ENCODE peak calls at places on chromosomes 2 and 18, in ten cellular contexts. B, G, T, P, I, D, E, Z, A and R are unnamed samples.

GRCh38 chr2:170963386-170963785 is 34.3 kb downstream of the GORASP2 start:
- DNase-seq in A (no peak), P (no peak), T (no peak), D (no peak), E (no peak), Z (no peak), B (no peak), G (no peak), I (no peak), R (no peak)

GRCh38 chr18:31992836-31993575 is 25.6 kb upstream of the RNF125 start:
- DNase-seq in I (no peak), P (no peak), E (no peak), A (no peak), B (no peak), Z (no peak), D (no peak), G (no peak), T (no peak), R (no peak)

GRCh38 chr2:21787931-21788330 is 664.2 kb downstream of the TDRD15 start:
- DNase-seq in B (no peak), D (no peak), I (no peak), Z (no peak), T (peak; percentile 79), P (no peak), E (no peak), A (no peak), G (no peak), R (no peak)

GRCh38 chr2:230914886-230915285 is 10.2 kb downstream of the GPR55 start:
- DNase-seq in A (peak; percentile 4), D (no peak), T (no peak), Z (no peak), I (no peak), E (no peak), B (no peak), P (no peak), G (no peak), R (no peak)

GRCh38 chr2:207830778-207831549 is 61.3 kb upstream of the FZD5 start:
- DNase-seq in A (no peak), P (no peak), G (no peak), B (no peak), T (no peak), I (no peak), Z (no peak), E (no peak), D (no peak), R (no peak)

GRCh38 chr18:2883137-2883671 is 36.4 kb downstream of the EMILIN2 start:
- DNase-seq in D (peak; percentile 40), Z (no peak), I (no peak), G (no peak), E (no peak), P (no peak), T (no peak), A (no peak), B (no peak), R (no peak)

GRCh38 chr2:44844651-44845270 is 96.7 kb upstream of the SIX3 start:
- DNase-seq in E (no peak), T (no peak), D (no peak), I (no peak), B (no peak), Z (no peak), P (no peak), A (no peak), G (no peak), R (no peak)

GRCh38 chr2:203662963-203663362 is 43.5 kb upstream of the CD28 start:
- DNase-seq in P (no peak), Z (no peak), T (no peak), I (no peak), G (no peak), B (no peak), E (no peak), A (no peak), D (no peak), R (no peak)

GRCh38 chr2:105802587-105802986 is 57.9 kb downstream of the NCK2 start:
- DNase-seq in G (no peak), E (no peak), T (no peak), D (no peak), I (no peak), B (no peak), A (no peak), P (no peak), Z (no peak), R (no peak)

GRCh38 chr2:11071207-11071606 is 84.1 kb upstream of the SLC66A3 start:
- DNase-seq in B (peak; percentile 21), I (no peak), T (peak; percentile 20), A (no peak), Z (no peak), E (no peak), D (no peak), P (no peak), G (no peak), R (no peak)

GRCh38 chr2:42216712-42217111 is 47.6 kb downstream of the EML4 start:
- DNase-seq in D (no peak), B (no peak), T (peak; percentile 82), P (no peak), I (no peak), A (no peak), E (no peak), Z (no peak), G (no peak), R (no peak)

GRCh38 chr18:55252053-55252675 is 292.9 kb upstream of the CCDC68 start:
- DNase-seq in I (no peak), D (no peak), T (no peak), B (peak; percentile 32), P (no peak), Z (no peak), G (no peak), A (no peak), E (no peak), R (no peak)

GRCh38 chr18:37403100-37403781 is 162.4 kb downstream of the CELF4 start:
- DNase-seq in G (no peak), I (no peak), Z (no peak), P (no peak), D (no peak), B (peak; percentile 33), A (no peak), E (no peak), T (peak; percentile 86), R (peak; percentile 20)

GRCh38 chr2:64730551-64731305 is 77.0 kb upstream of the SERTAD2 start:
- DNase-seq in T (peak; percentile 90), G (no peak), D (peak; percentile 71), B (peak; percentile 77), E (peak; percentile 75), Z (no peak), I (peak; percentile 88), P (peak; percentile 64), A (no peak), R (peak; percentile 90)

GRCh38 chr18:62523631-62524442 is 1.0 kb downstream of the ZCCHC2 start:
- DNase-seq in B (peak; percentile 72), I (peak; percentile 61), G (peak; percentile 10), Z (no peak), D (peak; percentile 50), E (peak; percentile 59), P (peak; percentile 22), T (peak; percentile 52), A (peak; percentile 81), R (peak; percentile 70)

GRCh38 chr2:206011018-206011614 is 74.9 kb downstream of the INO80D start:
- DNase-seq in B (no peak), T (no peak), P (no peak), A (no peak), Z (no peak), D (no peak), E (no peak), G (no peak), I (no peak), R (no peak)

GRCh38 chr2:65826567-65826966 is 394.2 kb upstream of the SPRED2 start:
- DNase-seq in I (no peak), E (no peak), D (no peak), T (no peak), P (no peak), G (no peak), A (no peak), B (no peak), Z (no peak), R (no peak)
- H3K4me1 ChIP-seq in I (no peaks in the 10 kb centered on the region), E (no peaks in the 10 kb centered on the region), D (no peaks in the 10 kb centered on the region), T (no peaks in the 10 kb centered on the region), P (no peaks in the 10 kb centered on the region), G (no peaks in the 10 kb centered on the region), A (no peaks in the 10 kb centered on the region), B (no peaks in the 10 kb centered on the region), Z (no peaks in the 10 kb centered on the region), R (no peaks in the 10 kb centered on the region)

GRCh38 chr2:2919574-2920365 is 457.8 kb downstream of the EIPR1 start:
- DNase-seq in Z (no peak), T (no peak), E (no peak), A (no peak), I (no peak), D (no peak), B (no peak), G (no peak), P (no peak), R (no peak)
- TF ChIP-seq POLR2A in Z (no peak), T (no peak), E (no peak), A (no peak), I (no peak), D (no peak), B (no peak), G (no peak), P (no peak), R (no peak)

DNA sequence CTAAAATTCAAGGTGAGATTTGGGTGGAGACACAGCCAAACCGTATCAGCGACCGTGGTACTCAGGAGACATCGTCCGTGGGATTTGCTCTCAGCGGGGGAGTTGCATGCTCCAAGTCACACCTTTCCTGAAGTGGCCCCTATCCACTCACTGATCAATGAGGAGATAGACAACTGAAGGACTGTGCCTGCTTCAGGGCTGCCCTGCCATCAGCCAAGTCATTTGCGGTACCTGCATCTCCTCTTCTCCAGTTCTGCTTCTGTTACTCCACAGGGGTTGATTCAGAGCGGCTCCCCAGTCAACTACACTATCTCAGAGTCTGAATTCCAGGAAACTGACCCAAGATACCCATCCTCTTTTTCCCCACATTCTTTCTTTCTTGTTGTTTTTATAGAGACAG is 184.1 kb downstream of the MREG start:
- DNase-seq in E (no peak), Z (no peak), T (no peak), I (no peak), P (no peak), D (no peak), A (no peak), B (no peak), G (no peak), R (no peak)
- H3K4me1 ChIP-seq in E (peaks cover 25% of the 10 kb centered on the region), Z (peaks cover 11% of the 10 kb centered on the region), T (peaks cover 12% of the 10 kb centered on the region), I (peaks cover 14% of the 10 kb centered on the region), P (no peaks in the 10 kb centered on the region), D (no peaks in the 10 kb centered on the region), A (peaks cover 5% of the 10 kb centered on the region), B (peaks cover 13% of the 10 kb centered on the region), G (peaks cover 11% of the 10 kb centered on the region), R (peaks cover 8% of the 10 kb centered on the region)

DNA sequence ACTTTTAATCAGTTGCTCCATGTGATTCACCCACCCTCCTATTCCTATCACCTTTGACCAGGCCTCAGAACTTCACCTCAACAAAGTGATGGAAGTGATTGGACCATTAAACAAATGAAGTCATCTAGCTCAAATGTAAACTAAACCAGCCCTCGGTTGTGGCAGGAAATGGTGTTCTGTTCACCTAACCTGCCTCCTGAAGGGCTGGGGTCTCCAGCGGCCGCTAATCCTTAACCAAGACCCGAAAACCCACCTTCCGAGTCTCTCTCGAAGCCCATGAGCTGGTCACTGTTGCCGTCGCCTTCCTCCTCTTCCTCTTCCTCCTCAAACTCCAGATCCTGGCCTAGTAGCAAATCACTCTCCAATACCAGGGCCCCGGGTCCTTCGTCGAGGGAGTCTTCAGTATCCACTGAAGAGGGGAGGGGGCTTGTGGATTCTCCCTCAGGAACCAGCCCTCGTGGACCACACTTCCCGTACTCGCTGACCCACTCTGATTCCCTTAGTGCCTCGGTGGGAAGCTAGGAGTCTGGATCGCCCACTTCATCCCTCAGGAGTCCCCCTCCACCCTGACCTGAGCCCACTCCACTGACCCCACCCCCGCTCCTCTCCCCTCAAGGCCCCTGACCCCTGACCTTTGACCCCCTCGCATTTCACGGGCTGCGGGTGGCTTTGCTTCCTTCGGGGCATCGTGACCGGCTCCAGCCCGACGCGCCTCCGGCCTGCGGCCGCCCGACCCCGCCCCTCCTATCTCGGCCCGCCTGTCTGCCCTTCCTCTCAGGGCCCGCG is 501 bp downstream of the ZNF513 start:
- DNase-seq in Z (no peak), T (peak; percentile 76), I (peak; percentile 70), P (peak; percentile 47), G (peak; percentile 41), A (peak; percentile 89), B (peak; percentile 73), D (peak; percentile 75), E (peak; percentile 40), R (no peak)
- TF ChIP-seq POLR2A in Z (peak; percentile 33), T (peak; percentile 73), I (no peak), P (no peak), G (no peak), A (no peak), B (peak; percentile 17), D (no peak), E (no peak), R (no peak)